ENCODE peak calls at places on chromosome 11, in five cellular contexts. E is cardiac fibroblast, C is heart right ventricle, O is fibroblast of lung, W is right cardiac atrium. X is an unnamed sample.

GRCh38 chr11:47768090-47768620 is 1.0 kb upstream of the FNBP4 start:
- DNase-seq in O (peak), E (peak), C (peak), W (peak), X (peak)

GRCh38 chr11:13834463-13834862 is 128.1 kb upstream of the SPON1 start:
- DNase-seq in O (no peak), W (no peak), E (no peak), C (no peak), X (no peak)

GRCh38 chr11:16028406-16028805 is 327.9 kb downstream of the SOX6 start:
- DNase-seq in E (peak), C (no peak), W (no peak), O (peak), X (peak)

GRCh38 chr11:35011389-35011788 is 95.0 kb downstream of the PDHX start:
- DNase-seq in C (no peak), W (no peak), O (peak), E (peak), X (no peak)

GRCh38 chr11:102853956-102854355 is 10.5 kb upstream of the MMP3 start:
- DNase-seq in C (no peak), O (no peak), E (no peak), W (no peak), X (no peak)

GRCh38 chr11:86637976-86638375 is 34.4 kb downstream of the ME3 start:
- DNase-seq in C (no peak), O (no peak), W (no peak), E (no peak), X (no peak)

GRCh38 chr11:76348348-76348747 is 32.6 kb downstream of the THAP12 start:
- DNase-seq in W (no peak), E (no peak), C (no peak), O (no peak), X (no peak)

GRCh38 chr11:6351782-6352181 is 31.5 kb upstream of the CAVIN3 start:
- DNase-seq in O (no peak), W (no peak), C (no peak), E (no peak), X (no peak)

GRCh38 chr11:35183526-35183925 is 44.6 kb downstream of the CD44 start:
- DNase-seq in W (no peak), O (no peak), E (no peak), C (no peak), X (no peak)

GRCh38 chr11:116193321-116194114 is 579.3 kb downstream of the BUD13 start:
- DNase-seq in W (peak), C (no peak), E (peak), O (peak), X (no peak)

GRCh38 chr11:111378773-111379499 is at the start of gene POU2AF1:
- DNase-seq in E (peak), C (no peak), W (no peak), O (no peak), X (peak)

GRCh38 chr11:46370253-46370652 is 11.2 kb upstream of the MDK start:
- DNase-seq in O (no peak), W (no peak), E (no peak), C (peak), X (no peak)

GRCh38 chr11:71452354-71453020 is 516 bp upstream of the NADSYN1 start:
- DNase-seq in C (peak), W (no peak), E (peak), O (peak), X (no peak)

DNA sequence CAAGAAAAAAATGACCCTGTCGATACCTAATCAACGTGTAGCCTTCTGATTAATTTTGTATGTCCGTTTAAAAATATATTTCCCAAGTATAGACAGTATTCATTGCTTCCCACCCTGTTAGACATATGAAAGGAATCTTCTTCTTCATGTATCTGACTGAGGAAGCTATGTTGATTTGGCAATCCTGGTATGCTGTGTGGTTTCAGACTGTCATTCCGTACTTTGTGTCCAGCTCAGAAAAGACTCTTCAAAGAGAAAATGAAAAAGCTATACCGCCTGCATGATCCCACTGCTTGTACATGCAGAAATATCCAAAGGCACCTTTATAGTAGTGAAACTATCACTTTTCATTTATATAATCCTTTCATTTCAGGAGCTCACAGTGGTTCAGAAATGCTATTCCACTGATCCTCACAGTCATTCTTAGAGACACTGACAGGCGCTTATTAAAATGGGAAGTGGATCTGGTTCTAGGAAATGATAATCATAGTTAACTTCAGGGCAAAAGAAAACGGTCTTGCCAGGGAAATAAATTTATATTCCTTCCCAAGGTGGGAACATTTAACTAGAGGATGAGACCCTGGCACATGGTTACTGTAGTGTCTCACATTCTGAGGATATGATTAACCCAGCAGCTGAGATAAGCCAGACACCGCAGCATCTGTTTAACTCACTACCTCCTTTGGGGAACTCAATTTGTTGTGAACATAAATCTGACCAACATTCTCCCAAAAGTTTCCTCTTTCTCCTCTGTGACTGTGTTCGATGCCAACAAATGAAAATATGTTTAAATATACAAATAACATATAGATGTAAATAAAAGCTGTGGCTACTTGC is 599.2 kb upstream of the LUZP2 start:
- DNase-seq in E (peak), W (no peak), O (peak), C (no peak), X (peak)
- H3K4me3 ChIP-seq in E (peak), W (no peak), O (no peak), C (no peak), X (peak)

DNA sequence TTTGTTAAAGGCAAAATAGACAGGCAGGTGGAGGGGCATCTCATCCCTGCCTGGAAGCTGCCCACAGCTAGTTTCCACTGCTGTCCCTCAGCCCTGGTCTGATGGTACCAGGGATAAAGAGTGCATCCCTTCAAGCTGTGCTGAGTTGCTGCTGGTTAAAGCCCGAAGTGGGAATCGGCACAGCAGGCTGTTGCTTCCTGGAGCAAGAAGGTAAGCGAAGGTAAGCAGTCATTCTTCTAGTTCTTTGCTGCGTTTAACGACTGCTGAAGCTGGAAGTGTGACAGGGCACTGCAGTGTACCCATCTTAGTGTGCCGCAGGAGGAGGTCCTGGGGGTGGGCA is 190.3 kb upstream of the E2F8 start:
- DNase-seq in C (no peak), W (no peak), E (no peak), O (no peak), X (no peak)
- H3K4me3 ChIP-seq in C (no peak), W (no peak), E (no peak), O (no peak), X (no peak)

GRCh38 chr11:69300124-69301032 is 6.4 kb downstream of the MYEOV start:
- DNase-seq in O (no peak), W (no peak), E (no peak), C (no peak), X (no peak)
- H3K4me3 ChIP-seq in O (no peak), W (no peak), E (peak), C (no peak), X (no peak)

GRCh38 chr11:118108513-118108912 is 21.8 kb upstream of the SMIM35 start:
- DNase-seq in W (no peak), C (no peak), O (no peak), E (no peak), X (no peak)

GRCh38 chr11:118111019-118111743 is 24.4 kb upstream of the SMIM35 start:
- DNase-seq in C (no peak), E (no peak), O (no peak), W (no peak), X (no peak)

GRCh38 chr11:118111744-118112035 is 24.9 kb upstream of the SMIM35 start:
- DNase-seq in E (no peak), O (no peak), W (no peak), C (no peak), X (no peak)

GRCh38 chr11:118106789-118107335 is 20.1 kb upstream of the SMIM35 start:
- DNase-seq in E (no peak), C (no peak), W (no peak), O (no peak), X (no peak)

GRCh38 chr11:118109231-118109630 is 22.5 kb upstream of the SMIM35 start:
- DNase-seq in W (no peak), C (peak), O (no peak), E (peak), X (no peak)
- H3K4me3 ChIP-seq in W (no peak), C (no peak), O (no peak), E (no peak), X (no peak)

GRCh38 chr11:9092085-9092484 is 686 bp upstream of the SCUBE2 start:
- DNase-seq in W (no peak), O (no peak), C (no peak), E (no peak), X (no peak)
- H3K4me3 ChIP-seq in W (peak), O (no peak), C (peak), E (no peak), X (peak)

DNA sequence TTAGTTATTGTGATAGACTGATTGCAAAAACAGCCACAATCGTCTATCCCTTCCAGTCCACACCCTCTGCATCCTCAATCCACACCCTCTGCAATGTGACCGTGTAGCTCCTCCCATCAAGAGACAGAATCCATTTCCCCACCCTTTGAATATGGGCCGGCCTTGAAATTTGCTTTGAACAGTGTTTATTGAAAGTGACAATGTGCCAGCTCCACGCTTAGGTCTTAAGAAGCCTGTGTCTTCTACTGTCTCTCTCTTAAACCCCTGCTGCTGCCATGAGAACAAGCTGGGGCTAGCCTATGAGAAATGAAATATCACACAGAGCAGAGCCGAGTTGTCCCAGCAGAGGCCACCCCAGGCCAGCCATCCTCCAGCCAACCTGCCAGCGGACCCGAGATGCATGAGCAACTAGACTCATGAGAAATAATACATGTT is 22.3 kb upstream of the MICAL2 start:
- DNase-seq in O (peak), C (peak), E (peak), W (peak), X (no peak)
- H3K4me3 ChIP-seq in O (no peak), C (no peak), E (peak), W (no peak), X (no peak)

X was measured in skeletal muscle cell.